ENCODE peak calls at places on chromosomes 3 and 15, in five cellular contexts. A is H54; B is activated CD8-positive, alpha-beta T cell treated with anti-CD3 and anti-CD28 coated beads, Interleukin-2, amount 10 ng/mL, durations not matched to agents 7 days and 5 days; X is stimulated activated CD4-positive, alpha-beta T cell treated with anti-CD3 and anti-CD28 coated beads, Interleukin-4, amount 100 ng/mL, for 48 hours; J is fibroblast of gingiva. M is an unnamed sample.

GRCh38 chr15:75727851-75728715 is 15.4 kb upstream of the CSPG4 start:
- DNase-seq in X (peak; percentile 67), A (no peak), J (peak; percentile 25), B (peak; percentile 80), M (peak; percentile 75)

GRCh38 chr3:57060089-57060829 is at the start of gene SPATA12:
- DNase-seq in J (peak; percentile 53), B (no peak), A (peak; percentile 97), X (no peak), M (no peak)

GRCh38 chr3:197397812-197398211 is 99.4 kb upstream of the DLG1 start:
- DNase-seq in X (no peak), A (no peak), J (no peak), B (no peak), M (no peak)

GRCh38 chr3:98589331-98589870 is 4.0 kb downstream of the CPOX start:
- DNase-seq in J (peak; percentile 11), A (no peak), X (no peak), B (no peak), M (no peak)

GRCh38 chr3:76403556-76403955 is 618.2 kb upstream of the ZNF717 start:
- DNase-seq in X (no peak), J (peak; percentile 1), B (no peak), A (no peak), M (no peak)

GRCh38 chr3:12663936-12664908 is at the start of gene RAF1:
- DNase-seq in J (peak; percentile 99), X (peak; percentile 93), B (peak; percentile 98), A (peak; percentile 90), M (peak; percentile 98)

GRCh38 chr3:172559029-172559428 is 35.8 kb upstream of the TNFSF10 start:
- DNase-seq in J (no peak), X (no peak), A (no peak), B (no peak), M (no peak)

GRCh38 chr3:27360113-27361078 is 8.8 kb downstream of the NEK10 start:
- DNase-seq in X (no peak), A (peak; percentile 3), B (no peak), J (peak; percentile 21), M (no peak)

GRCh38 chr3:36991147-36991546 is 1.8 kb downstream of the EPM2AIP1 start:
- DNase-seq in A (no peak), X (no peak), J (no peak), B (no peak), M (peak; percentile 41)

M was measured in activated CD4-positive, alpha-beta memory T cell treated with anti-CD3 and anti-CD28 coated beads, Interleukin-2, amount 10 ng/mL, durations not matched to agents 7 days and 5 days.